ENCODE peak calls at places on chromosomes 2 and 18, in five cellular contexts. E is stomach, Q is K562, W is A549, O is tibial nerve. Y is an unnamed sample.

GRCh38 chr2:650343-651310 is 26.6 kb downstream of the TMEM18 start:
- DNase-seq in E (peak), Q (no peak), W (no peak), O (no peak), Y (peak)

GRCh38 chr2:63735931-63736820 is 105.5 kb upstream of the UGP2 start:
- DNase-seq in E (no peak), Q (no peak), W (no peak), O (no peak), Y (no peak)

GRCh38 chr2:142617461-142617860 is 260.0 kb upstream of the KYNU start:
- DNase-seq in E (no peak), Q (no peak), W (no peak), O (no peak), Y (no peak)

GRCh38 chr2:3598912-3599854 is 4.3 kb downstream of the COLEC11 start:
- DNase-seq in E (no peak), Q (no peak), W (no peak), O (no peak), Y (no peak)

GRCh38 chr2:67918471-67918870 is 144.3 kb downstream of the C1D start:
- DNase-seq in E (no peak), Q (no peak), W (no peak), O (no peak), Y (no peak)

GRCh38 chr18:2425426-2426317 is 145.6 kb downstream of the METTL4 start:
- DNase-seq in E (no peak), Q (no peak), W (no peak), O (no peak), Y (no peak)

GRCh38 chr18:47244041-47244440 is 7.4 kb downstream of the SKOR2 start:
- DNase-seq in E (no peak), Q (no peak), W (no peak), O (no peak), Y (no peak)

GRCh38 chr18:31162419-31162793 is 250 bp downstream of the DSC1 start:
- DNase-seq in E (no peak), Q (no peak), W (no peak), O (no peak), Y (no peak)

GRCh38 chr18:49510393-49511115 is 23.5 kb upstream of the C18orf32 start:
- DNase-seq in E (peak), Q (peak), W (peak), O (peak), Y (no peak)

GRCh38 chr2:13005048-13005447 is 288.3 kb downstream of the TRIB2 start:
- DNase-seq in E (no peak), Q (no peak), W (no peak), O (no peak), Y (no peak)

GRCh38 chr2:160010361-160011145 is 51.9 kb downstream of the PLA2R1 start:
- DNase-seq in E (no peak), Q (no peak), W (no peak), O (no peak), Y (no peak)

GRCh38 chr18:11908182-11909080 is at the start of gene MPPE1:
- DNase-seq in E (peak), Q (peak), W (peak), O (peak), Y (peak)
- TF ChIP-seq CTCF in E (no peak), Q (no peak), W (no peak), O (no peak), Y (no peak)

GRCh38 chr18:75783816-75784215 is 356.3 kb upstream of the SMIM21 start:
- DNase-seq in E (no peak), Q (no peak), W (no peak), O (no peak), Y (no peak)
- H3K4me3 ChIP-seq in E (no peak), Q (no peak), W (no peak), O (no peak), Y (no peak)

DNA sequence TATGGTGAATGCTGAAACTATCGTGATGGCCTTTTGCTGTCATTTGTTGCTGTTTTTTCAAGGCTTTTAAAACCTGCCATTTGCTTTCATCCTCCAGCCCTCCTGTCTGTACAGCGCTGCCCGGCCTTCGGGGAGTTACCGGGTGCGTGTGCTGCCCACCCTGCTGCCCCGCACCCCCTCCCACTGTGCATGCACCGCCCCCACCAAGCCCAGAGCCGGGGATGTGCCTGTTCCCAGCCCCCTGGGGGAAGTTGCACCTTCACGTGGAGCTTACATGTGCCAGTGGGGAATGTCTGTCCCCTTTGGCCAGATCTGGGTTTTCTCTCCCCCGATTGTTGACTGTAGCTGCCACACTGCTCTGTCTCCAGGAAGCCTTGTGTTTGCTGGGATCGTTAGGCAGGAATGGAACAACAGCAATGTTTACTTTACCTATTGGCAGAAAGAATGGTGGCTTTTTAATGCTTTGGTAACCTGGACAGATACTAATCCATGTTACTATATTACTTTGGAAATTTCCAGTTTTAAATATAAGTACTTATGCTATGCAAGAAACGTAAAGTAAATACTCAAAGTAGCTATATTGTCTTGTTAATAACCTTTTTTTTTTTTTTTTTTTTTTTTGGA is 64.8 kb upstream of the RBM44 start:
- DNase-seq in E (peak), Q (no peak), W (no peak), O (no peak), Y (peak)
- TF ChIP-seq EP300 in E (no peak), Q (no peak), W (no peak), O (no peak), Y (peak)

GRCh38 chr2:96468904-96469303 is 36.3 kb downstream of the NEURL3 start:
- DNase-seq in E (no peak), Q (no peak), W (no peak), O (no peak), Y (no peak)

GRCh38 chr2:96470089-96470488 is 35.1 kb downstream of the NEURL3 start:
- DNase-seq in E (no peak), Q (no peak), W (no peak), O (no peak), Y (no peak)

GRCh38 chr2:96464651-96465050 is 40.5 kb downstream of the NEURL3 start:
- DNase-seq in E (no peak), Q (no peak), W (no peak), O (no peak), Y (no peak)

GRCh38 chr2:96471772-96472171 is 33.4 kb downstream of the NEURL3 start:
- DNase-seq in E (no peak), Q (no peak), W (no peak), O (no peak), Y (no peak)

DNA sequence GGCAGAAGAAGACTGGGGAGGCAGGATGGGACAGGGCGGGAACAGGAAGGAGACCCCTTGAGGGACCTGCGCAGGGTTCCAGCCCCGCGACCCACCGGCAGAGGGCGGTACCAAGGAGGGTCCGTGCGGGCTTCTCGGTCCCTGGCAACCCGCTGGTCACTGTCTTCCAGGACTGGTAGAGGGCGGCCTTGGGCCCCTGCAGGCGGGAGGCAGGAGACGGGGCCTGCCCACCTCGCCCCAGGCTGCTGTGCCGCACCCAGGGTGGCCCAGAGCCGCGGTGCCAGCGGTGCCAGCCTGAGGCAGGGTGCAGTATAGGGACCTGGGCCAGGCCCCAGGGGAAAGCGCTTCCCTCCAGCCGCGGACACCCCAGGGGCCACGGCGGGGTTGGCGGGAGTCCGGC is 34.5 kb downstream of the NEURL3 start:
- DNase-seq in E (peak), Q (peak), W (peak), O (peak), Y (no peak)
- TF ChIP-seq CTCF in E (no peak), Q (peak), W (peak), O (peak), Y (no peak)

DNA sequence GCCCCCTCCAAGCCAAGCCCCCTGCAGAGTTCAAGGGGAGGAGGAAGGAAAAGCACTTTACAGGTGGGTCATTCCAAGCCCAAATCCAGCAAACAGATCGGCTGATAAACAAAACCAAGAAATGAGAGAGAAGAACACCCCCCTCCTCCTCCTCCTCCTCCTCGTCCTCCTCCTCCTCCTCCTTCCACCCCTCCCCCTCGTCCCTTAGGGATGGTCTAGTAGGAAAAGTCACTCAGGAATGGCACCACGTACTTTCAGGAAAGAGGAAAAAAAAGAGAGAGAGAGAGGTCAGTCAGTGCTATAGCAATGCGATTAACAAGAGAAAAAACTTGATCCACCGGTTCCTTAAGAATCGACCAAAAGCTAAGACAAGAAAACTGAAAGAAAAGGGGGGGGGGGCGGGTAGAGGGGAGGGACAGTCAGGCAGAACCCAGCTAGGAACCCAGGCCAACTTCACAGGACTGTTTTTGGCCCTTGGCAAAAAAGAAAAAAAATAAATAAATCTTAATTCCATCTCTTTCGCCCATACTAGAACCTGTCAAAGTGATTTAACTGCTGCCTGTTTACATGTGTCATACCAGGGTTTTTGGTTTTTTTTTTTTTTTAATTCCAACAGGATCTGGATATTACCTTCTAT is 979 bp downstream of the IKZF2 start:
- DNase-seq in E (no peak), Q (no peak), W (no peak), O (peak), Y (no peak)
- H3K4me3 ChIP-seq in E (peak), Q (no peak), W (peak), O (peak), Y (peak)

GRCh38 chr2:219277703-219278654 is 1.2 kb upstream of the DNAJB2 start:
- DNase-seq in E (peak), Q (peak), W (peak), O (peak), Y (peak)

GRCh38 chr2:219279916-219280516 is 850 bp downstream of the DNAJB2 start:
- DNase-seq in E (no peak), Q (peak), W (no peak), O (no peak), Y (peak)

GRCh38 chr2:219279151-219279915 is at the start of gene DNAJB2:
- DNase-seq in E (peak), Q (peak), W (peak), O (peak), Y (peak)

GRCh38 chr2:219280682-219281081 is 1.5 kb downstream of the DNAJB2 start:
- DNase-seq in E (no peak), Q (no peak), W (no peak), O (no peak), Y (peak)

GRCh38 chr2:219278655-219279150 is 463 bp upstream of the DNAJB2 start:
- DNase-seq in E (no peak), Q (no peak), W (no peak), O (no peak), Y (no peak)
- TF ChIP-seq EP300 in E (no peak), Q (no peak), W (no peak), O (no peak), Y (no peak)

DNA sequence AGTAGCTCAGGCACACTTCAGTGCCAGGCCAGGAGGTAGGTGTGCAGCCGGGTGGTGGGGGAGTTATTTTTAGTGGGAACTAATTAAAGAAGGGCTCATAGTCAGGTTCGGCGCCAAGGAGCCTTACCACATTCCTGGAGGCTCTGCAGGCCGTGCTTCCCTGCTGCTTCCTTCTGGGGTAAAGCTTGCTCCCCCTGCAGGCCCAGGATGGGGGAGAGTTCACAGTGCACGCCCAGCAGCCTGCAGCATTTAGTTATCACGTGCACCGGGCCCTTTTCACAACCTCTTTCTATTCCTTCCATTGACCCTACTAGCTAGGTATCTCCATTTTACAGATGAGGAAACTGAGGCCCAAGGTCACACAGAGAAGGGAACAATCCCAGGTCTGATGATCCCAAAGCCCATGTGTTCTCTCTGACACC is 2.5 kb downstream of the KCNF1 start:
- DNase-seq in E (no peak), Q (peak), W (peak), O (no peak), Y (peak)
- TF ChIP-seq CTCF in E (no peak), Q (peak), W (peak), O (no peak), Y (no peak)

GRCh38 chr2:138831691-138832090 is 51.5 kb upstream of the NXPH2 start:
- DNase-seq in E (no peak), Q (no peak), W (no peak), O (no peak), Y (no peak)
- H3K4me3 ChIP-seq in E (no peak), Q (no peak), W (no peak), O (no peak), Y (no peak)

GRCh38 chr2:219451626-219452360 is 17.1 kb downstream of the SPEG start:
- DNase-seq in E (no peak), Q (no peak), W (no peak), O (no peak), Y (peak)

GRCh38 chr2:219453691-219454131 is 19.1 kb downstream of the SPEG start:
- DNase-seq in E (no peak), Q (no peak), W (no peak), O (peak), Y (peak)

GRCh38 chr2:219455635-219456034 is 21.0 kb downstream of the SPEG start:
- DNase-seq in E (no peak), Q (no peak), W (no peak), O (no peak), Y (no peak)

GRCh38 chr2:219452361-219453317 is 18.0 kb downstream of the SPEG start:
- DNase-seq in E (no peak), Q (peak), W (peak), O (peak), Y (peak)

GRCh38 chr2:219454217-219454616 is 19.6 kb downstream of the SPEG start:
- DNase-seq in E (no peak), Q (no peak), W (no peak), O (no peak), Y (peak)
- TF ChIP-seq EP300 in E (no peak), Q (no peak), W (no peak), O (no peak), Y (peak)

Y was measured in sigmoid colon.